ENCODE peak calls at places on chromosome 2, in four cellular contexts. X, K, E and T are unnamed samples. For H3K4me1, the result is how much of the 10 kb centered on the place peaks cover.

GRCh38 chr2:71831208-71831577 is 316.5 kb downstream of the CYP26B1 start:
- DNase-seq in X (peak), K (peak), E (no peak), T (no peak)

GRCh38 chr2:24241528-24241927 is 66.7 kb downstream of the FAM228A start:
- DNase-seq in X (no peak), K (no peak), E (no peak), T (no peak)

GRCh38 chr2:28269019-28269784 is 123.5 kb upstream of the FOSL2 start:
- DNase-seq in X (no peak), K (no peak), E (no peak), T (no peak)

GRCh38 chr2:116109471-116109870 is 1667.0 kb downstream of the DPP10 start:
- DNase-seq in X (no peak), K (no peak), E (no peak), T (no peak)

GRCh38 chr2:133780099-133780996 is 212.1 kb upstream of the NCKAP5 start:
- DNase-seq in X (no peak), K (no peak), E (no peak), T (no peak)

GRCh38 chr2:233999182-233999581 is 51.3 kb upstream of the SPP2 start:
- DNase-seq in X (no peak), K (no peak), E (no peak), T (no peak)

GRCh38 chr2:27737676-27738348 is 33.7 kb upstream of the MRPL33 start:
- DNase-seq in X (no peak), K (peak), E (no peak), T (peak)

GRCh38 chr2:20616341-20616871 is 34.5 kb downstream of the HS1BP3 start:
- DNase-seq in X (peak), K (no peak), E (no peak), T (peak)

GRCh38 chr2:26649992-26650712 is 9.0 kb upstream of the CIB4 start:
- DNase-seq in X (no peak), K (no peak), E (no peak), T (no peak)

GRCh38 chr2:17148298-17149228 is 369.7 kb downstream of the RAD51AP2 start:
- DNase-seq in X (no peak), K (no peak), E (no peak), T (no peak)

GRCh38 chr2:230160112-230160660 is 59.6 kb downstream of the SP110 start:
- DNase-seq in X (peak), K (peak), E (peak), T (peak)

GRCh38 chr2:27428213-27428977 is at the start of gene NRBP1:
- DNase-seq in X (peak), K (peak), E (peak), T (peak)

GRCh38 chr2:168494190-168494711 is 38.2 kb downstream of the CERS6 start:
- DNase-seq in X (no peak), K (no peak), E (no peak), T (no peak)

GRCh38 chr2:17245921-17246320 is 272.3 kb downstream of the RAD51AP2 start:
- DNase-seq in X (no peak), K (no peak), E (no peak), T (no peak)

GRCh38 chr2:68660658-68661057 is 17.3 kb downstream of the PROKR1 start:
- DNase-seq in X (no peak), K (no peak), E (no peak), T (no peak)

GRCh38 chr2:85034158-85034557 is 63.2 kb downstream of the KCMF1 start:
- DNase-seq in X (no peak), K (no peak), E (no peak), T (no peak)

GRCh38 chr2:178478442-178479274 is at the start of gene FKBP7:
- DNase-seq in X (peak), K (peak), E (peak), T (peak)
- H3K4me1 ChIP-seq in X (under half), K (half or more), E (under half), T (under half)

GRCh38 chr2:171943869-171944268 is 21.6 kb downstream of the HAT1 start:
- DNase-seq in X (no peak), K (no peak), E (no peak), T (no peak)

GRCh38 chr2:171939058-171939753 is 16.9 kb downstream of the HAT1 start:
- DNase-seq in X (no peak), K (no peak), E (no peak), T (no peak)

GRCh38 chr2:171941316-171941699 is 19.0 kb downstream of the HAT1 start:
- DNase-seq in X (no peak), K (no peak), E (no peak), T (no peak)

DNA sequence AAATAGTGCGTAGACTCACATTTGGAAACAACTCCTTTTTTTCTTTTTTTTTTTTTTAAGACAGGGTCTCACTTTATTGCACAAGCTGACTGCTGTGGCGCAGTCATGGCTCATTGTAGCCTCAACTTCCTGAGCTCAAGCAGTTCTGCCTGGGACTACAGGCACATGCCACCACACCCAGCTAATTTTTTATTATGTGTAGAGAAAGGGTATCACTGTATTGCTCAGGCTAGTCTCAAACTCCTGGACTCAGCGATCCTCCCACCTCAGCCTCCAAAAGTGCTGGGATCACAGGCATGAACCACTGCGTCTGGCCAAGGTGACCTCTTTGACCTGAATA is 17.5 kb downstream of the HAT1 start:
- DNase-seq in X (no peak), K (no peak), E (no peak), T (no peak)
- H3K4me3 ChIP-seq in X (no peak), K (no peak), E (no peak), T (no peak)

GRCh38 chr2:127086800-127087737 is 19.9 kb downstream of the BIN1 start:
- DNase-seq in X (peak), K (peak), E (no peak), T (peak)

GRCh38 chr2:127088706-127089105 is 18.2 kb downstream of the BIN1 start:
- DNase-seq in X (no peak), K (peak), E (no peak), T (no peak)

GRCh38 chr2:127089466-127090235 is 17.3 kb downstream of the BIN1 start:
- DNase-seq in X (no peak), K (peak), E (no peak), T (no peak)

GRCh38 chr2:127090281-127091128 is 16.4 kb downstream of the BIN1 start:
- DNase-seq in X (no peak), K (peak), E (no peak), T (no peak)

DNA sequence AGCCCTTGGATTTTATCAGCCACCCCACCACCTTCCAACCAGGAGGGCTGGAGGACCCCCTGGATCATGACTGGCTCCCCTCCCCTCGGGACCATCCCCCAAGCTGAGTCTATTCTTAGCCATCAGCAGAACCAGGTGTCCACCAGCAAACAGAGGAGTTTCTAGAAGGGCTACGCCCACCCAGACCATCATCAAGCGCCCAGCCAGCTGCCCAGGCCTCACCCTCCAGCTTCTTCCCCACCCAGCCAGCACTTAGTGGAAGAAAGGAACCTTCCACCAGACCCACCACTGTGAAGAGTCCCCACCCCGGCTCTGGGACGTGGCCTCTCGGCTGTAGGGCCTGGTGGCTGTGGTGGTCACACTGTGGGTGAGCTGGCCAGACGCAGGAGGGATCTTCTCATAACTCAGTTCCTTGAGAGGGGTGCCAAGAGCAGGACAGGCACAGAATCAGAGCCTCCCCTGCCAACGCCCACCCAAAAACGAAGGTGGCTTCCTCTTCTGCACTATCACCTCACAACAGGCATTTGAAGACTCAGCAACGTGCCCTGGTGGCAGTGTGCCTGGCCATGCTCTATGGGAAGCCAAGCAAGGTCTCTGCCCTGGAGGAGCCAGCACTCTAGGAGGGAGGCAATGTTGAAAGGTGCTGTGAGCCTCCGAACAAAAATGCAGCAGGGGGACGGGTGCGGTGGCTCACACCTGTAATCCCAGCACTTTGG is 19.0 kb downstream of the BIN1 start:
- DNase-seq in X (no peak), K (peak), E (no peak), T (no peak)
- H3K4me1 ChIP-seq in X (under half), K (under half), E (under half), T (under half)

GRCh38 chr2:177843188-177843587 is 229.4 kb downstream of the PDE11A start:
- DNase-seq in X (no peak), K (no peak), E (no peak), T (no peak)
- H3K4me3 ChIP-seq in X (no peak), K (no peak), E (no peak), T (no peak)

GRCh38 chr2:225017098-225017685 is 25.1 kb downstream of the DOCK10 start:
- DNase-seq in X (no peak), K (no peak), E (no peak), T (no peak)
- H3K4me1 ChIP-seq in X (under half), K (under half), E (under half), T (under half)

DNA sequence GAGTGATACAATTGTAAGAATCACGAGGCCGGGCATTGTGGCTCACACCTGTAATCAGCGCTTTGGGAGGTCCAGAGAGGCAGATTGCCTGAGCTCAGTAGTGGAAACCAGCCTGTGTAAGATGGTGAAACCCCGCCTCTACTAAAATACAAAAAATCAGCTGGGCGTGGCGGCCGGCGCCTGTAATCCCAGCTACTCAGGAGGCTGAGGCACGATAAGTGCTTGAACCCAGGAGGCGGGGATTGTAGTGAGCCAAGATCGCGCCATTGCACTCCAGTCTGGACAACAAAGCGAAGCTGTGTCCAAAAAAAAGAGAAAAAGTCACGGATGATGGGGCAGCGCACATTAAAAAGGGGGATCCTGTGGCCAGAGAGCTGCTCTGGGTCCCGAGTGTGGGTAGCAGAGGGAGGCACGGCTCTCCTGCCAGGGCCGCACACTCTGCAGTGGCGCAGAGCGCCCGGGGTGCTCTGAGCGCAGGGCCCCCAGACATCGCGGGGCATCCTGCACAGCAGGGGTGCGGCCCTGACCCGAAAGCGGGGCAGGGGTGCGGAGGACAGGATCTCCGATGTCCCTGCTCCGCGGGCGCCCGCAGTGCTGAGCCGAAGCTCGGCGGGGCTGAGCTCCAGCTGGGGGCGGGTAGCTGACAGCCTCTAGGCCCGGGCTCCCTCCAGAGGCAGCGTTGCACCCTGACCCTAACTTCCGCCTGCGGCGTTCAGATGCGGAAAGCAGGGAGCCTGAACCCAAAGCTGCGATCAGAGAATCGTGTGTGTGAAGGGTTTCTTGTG is 30.4 kb upstream of the RAB6D start:
- DNase-seq in X (no peak), K (peak), E (no peak), T (no peak)
- H3K4me3 ChIP-seq in X (no peak), K (no peak), E (no peak), T (no peak)

GRCh38 chr2:101743288-101743687 is 45.8 kb downstream of the MAP4K4 start:
- DNase-seq in X (no peak), K (no peak), E (no peak), T (no peak)
- H3K4me1 ChIP-seq in X (under half), K (half or more), E (under half), T (under half)